ENCODE peak calls at places on chromosomes 5 and 9, in six cellular contexts. M is mesenchymal stem cell, Z is neuronal stem cell, Q is trophoblast cell, B is IMR-90, G is H1. U is an unnamed sample.

GRCh38 chr5:40518511-40518917 is 161.2 kb upstream of the PTGER4 start:
- DNase-seq in M (no peak), Z (no peak), Q (peak), B (peak), G (no peak), U (no peak)

GRCh38 chr5:71973563-71973962 is 133.7 kb upstream of the MAP1B start:
- DNase-seq in M (no peak), Z (no peak), Q (no peak), B (no peak), G (no peak), U (no peak)

GRCh38 chr9:20087481-20087880 is 298.6 kb upstream of the SLC24A2 start:
- DNase-seq in M (no peak), Z (no peak), Q (no peak), B (peak), G (no peak), U (no peak)

GRCh38 chr5:133338504-133339355 is 273.6 kb downstream of the FSTL4 start:
- DNase-seq in M (no peak), Z (no peak), Q (no peak), B (no peak), G (no peak), U (no peak)

GRCh38 chr5:40700116-40700822 is 20.6 kb downstream of the PTGER4 start:
- DNase-seq in M (no peak), Z (no peak), Q (no peak), B (no peak), G (no peak), U (no peak)

GRCh38 chr5:168681556-168682183 is 102.5 kb upstream of the PANK3 start:
- DNase-seq in M (peak), Z (no peak), Q (no peak), B (peak), G (no peak), U (no peak)

GRCh38 chr5:131740477-131740876 is 56.3 kb downstream of the FNIP1 start:
- DNase-seq in M (no peak), Z (no peak), Q (no peak), B (no peak), G (no peak), U (no peak)

GRCh38 chr5:142720561-142721275 is 34.8 kb upstream of the FGF1 start:
- DNase-seq in M (no peak), Z (no peak), Q (peak), B (peak), G (no peak), U (no peak)

GRCh38 chr9:97567894-97568202 is 65.3 kb downstream of the TSTD2 start:
- DNase-seq in M (no peak), Z (no peak), Q (no peak), B (no peak), G (no peak), U (peak)

GRCh38 chr5:172002310-172002709 is 4.1 kb downstream of the FBXW11 start:
- DNase-seq in M (peak), Z (no peak), Q (no peak), B (no peak), G (no peak), U (peak)

GRCh38 chr5:74240783-74241750 is 399.5 kb downstream of the ENC1 start:
- DNase-seq in M (peak), Z (no peak), Q (peak), B (no peak), G (no peak), U (peak)

GRCh38 chr9:21803674-21804048 is 1.2 kb downstream of the MTAP start:
- DNase-seq in M (peak), Z (no peak), Q (no peak), B (no peak), G (no peak), U (peak)
- H4K8ac ChIP-seq in M (no peak), Z (no peak), Q (no peak), B (no peak), G (no peak), U (no peak)

GRCh38 chr9:127578627-127578951 is 33.5 kb upstream of the STXBP1 start:
- DNase-seq in M (no peak), Z (no peak), Q (no peak), B (no peak), G (no peak), U (no peak)
- H3K4me3 ChIP-seq in M (no peak), Z (peak), Q (no peak), B (peak), G (no peak), U (no peak)

GRCh38 chr5:147906326-147907095 is at the start of gene C5orf46:
- DNase-seq in M (peak), Z (no peak), Q (peak), B (peak), G (no peak), U (no peak)
- H4K8ac ChIP-seq in M (no peak), Z (no peak), Q (peak), B (no peak), G (no peak), U (no peak)

DNA sequence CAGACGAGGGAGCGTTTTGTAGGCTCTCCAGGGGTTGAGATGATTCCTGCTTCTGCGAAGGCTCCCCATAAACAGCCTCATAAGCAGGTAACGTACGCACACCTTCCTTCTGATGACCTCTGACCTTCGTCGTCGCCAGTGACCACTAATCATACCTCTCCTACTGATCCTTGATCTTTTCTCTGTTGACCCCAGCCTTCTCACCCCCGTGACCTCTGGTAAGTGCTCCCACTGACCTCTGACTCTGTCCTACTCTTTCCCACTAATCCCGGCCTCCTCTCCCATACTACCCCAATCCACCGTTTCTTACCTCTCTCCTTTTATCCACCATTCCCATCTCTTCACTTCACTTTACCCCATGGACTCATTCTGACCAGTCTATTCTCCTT is 356 bp downstream of the DNAI1 start:
- DNase-seq in M (no peak), Z (no peak), Q (no peak), B (no peak), G (no peak), U (no peak)
- H3K4me3 ChIP-seq in M (no peak), Z (peak), Q (no peak), B (peak), G (peak), U (no peak)

GRCh38 chr5:80961376-80962281 is 1.5 kb downstream of the RASGRF2 start:
- DNase-seq in M (peak), Z (peak), Q (peak), B (peak), G (no peak), U (no peak)

GRCh38 chr5:80958611-80959010 is 1.6 kb upstream of the RASGRF2 start:
- DNase-seq in M (no peak), Z (no peak), Q (peak), B (no peak), G (no peak), U (no peak)

GRCh38 chr5:80960531-80961375 is 590 bp downstream of the RASGRF2 start:
- DNase-seq in M (peak), Z (peak), Q (peak), B (peak), G (no peak), U (peak)

GRCh38 chr5:80959138-80959537 is 1.0 kb upstream of the RASGRF2 start:
- DNase-seq in M (no peak), Z (no peak), Q (peak), B (no peak), G (no peak), U (peak)

DNA sequence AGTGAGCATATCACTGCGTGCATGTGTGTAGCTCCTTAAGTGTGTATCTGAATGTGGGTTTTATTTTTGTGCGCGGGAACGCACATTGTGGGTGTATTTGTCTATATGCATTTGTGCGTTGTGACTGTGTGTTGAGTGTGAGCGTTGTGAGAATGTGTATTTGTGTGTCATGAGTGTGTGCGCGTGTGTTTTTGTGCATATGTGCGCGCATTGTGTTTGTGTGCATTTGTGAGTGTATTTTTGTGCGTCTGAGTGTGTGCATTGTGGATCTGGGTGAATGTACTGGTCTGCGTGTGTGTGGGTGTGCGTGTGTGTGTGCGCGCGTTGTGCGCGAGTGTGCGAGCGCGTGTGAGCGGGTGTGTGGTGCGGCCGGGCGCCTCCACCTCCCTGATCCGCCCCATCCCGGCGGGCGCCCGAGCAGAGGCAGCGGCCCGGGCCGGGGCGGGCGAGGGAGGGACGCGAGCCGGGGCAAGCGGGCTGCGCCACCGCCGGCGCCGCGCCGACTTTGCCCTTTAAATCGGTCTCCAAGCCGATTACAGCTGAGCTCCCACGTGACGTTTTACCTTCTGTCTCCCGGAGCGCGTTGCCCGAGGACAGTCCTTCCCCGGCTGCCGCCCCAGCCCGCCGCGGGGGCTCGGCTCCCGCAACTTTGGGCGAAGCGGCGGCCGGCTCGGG is at the start of gene RASGRF2:
- DNase-seq in M (peak), Z (peak), Q (peak), B (peak), G (no peak), U (peak)
- H4K8ac ChIP-seq in M (peak), Z (no peak), Q (peak), B (peak), G (peak), U (no peak)

U was measured in mesendoderm.